ENCODE peak calls at places on chromosomes 16 and 17, in four cellular contexts. H is lower leg skin, F is transverse colon, R is tibial nerve. I is an unnamed sample.
A peak's percentile ranks its signal among the peaks of the same experiment; 100 is the strongest.

GRCh38 chr17:43314582-43314981 is 80.8 kb upstream of the RNU2-1 start:
- DNase-seq in H (peak; percentile 67), F (no peak), R (no peak), I (no peak)

GRCh38 chr17:8741771-8742170 is 2.9 kb downstream of the CCDC42 start:
- DNase-seq in H (no peak), F (no peak), R (no peak), I (no peak)

GRCh38 chr16:78259883-78260282 is 160.4 kb downstream of the WWOX start:
- DNase-seq in H (no peak), F (no peak), R (no peak), I (no peak)

GRCh38 chr16:89071686-89072182 is 21.9 kb upstream of the ACSF3 start:
- DNase-seq in H (no peak), F (peak; percentile 51), R (no peak), I (no peak)

GRCh38 chr16:58418601-58419000 is 26.3 kb downstream of the GINS3 start:
- DNase-seq in H (no peak), F (no peak), R (no peak), I (peak; percentile 54)

GRCh38 chr16:11034005-11034404 is 89.6 kb downstream of the CLEC16A start:
- DNase-seq in H (peak; percentile 83), F (no peak), R (no peak), I (no peak)

GRCh38 chr17:56521439-56522141 is 71.9 kb upstream of the NOG start:
- DNase-seq in H (no peak), F (no peak), R (no peak), I (no peak)

GRCh38 chr16:75385507-75386152 is 47.7 kb downstream of the CFDP1 start:
- DNase-seq in H (no peak), F (no peak), R (no peak), I (no peak)

GRCh38 chr16:2175454-2175853 is 19.9 kb downstream of the TRAF7 start:
- DNase-seq in H (no peak), F (no peak), R (no peak), I (no peak)

GRCh38 chr17:2388020-2388704 is 12.7 kb downstream of the MNT start:
- DNase-seq in H (no peak), F (no peak), R (no peak), I (no peak)

GRCh38 chr17:46972346-46972745 is 6.7 kb downstream of the RPRML start:
- DNase-seq in H (peak; percentile 88), F (peak; percentile 35), R (no peak), I (no peak)

GRCh38 chr17:38925263-38925995 is at the start of gene LASP1NB:
- DNase-seq in H (peak; percentile 78), F (no peak), R (no peak), I (no peak)

GRCh38 chr17:79944251-79944812 is 91.3 kb downstream of the TBC1D16 start:
- DNase-seq in H (peak; percentile 70), F (no peak), R (no peak), I (no peak)

GRCh38 chr16:4945560-4946502 is 8.9 kb upstream of the PPL start:
- DNase-seq in H (peak; percentile 96), F (no peak), R (peak; percentile 40), I (peak; percentile 77)

GRCh38 chr17:17043668-17044226 is 1.5 kb downstream of the MPRIP start:
- DNase-seq in H (peak; percentile 86), F (no peak), R (no peak), I (peak; percentile 65)

GRCh38 chr17:27845264-27846041 is 45.1 kb upstream of the NOS2 start:
- DNase-seq in H (no peak), F (peak; percentile 62), R (no peak), I (no peak)

GRCh38 chr17:75832164-75832651 is 12.0 kb downstream of the UNC13D start:
- DNase-seq in H (no peak), F (peak; percentile 57), R (peak; percentile 23), I (peak; percentile 96)

GRCh38 chr16:3495166-3495565 is at the start of gene C16orf90:
- DNase-seq in H (no peak), F (no peak), R (no peak), I (no peak)

GRCh38 chr17:50064253-50064991 is 8.5 kb downstream of the ITGA3 start:
- DNase-seq in H (peak; percentile 94), F (peak; percentile 41), R (no peak), I (peak; percentile 88)

GRCh38 chr17:39237586-39237985 is 11.8 kb upstream of the STAC2 start:
- DNase-seq in H (no peak), F (no peak), R (no peak), I (no peak)

GRCh38 chr16:17392857-17393421 is 77.8 kb downstream of the XYLT1 start:
- DNase-seq in H (no peak), F (no peak), R (no peak), I (no peak)

GRCh38 chr16:66563574-66564334 is 2.5 kb upstream of the CMTM1 start:
- DNase-seq in H (no peak), F (no peak), R (no peak), I (no peak)

GRCh38 chr17:76843703-76844484 is 24.3 kb upstream of the MGAT5B start:
- DNase-seq in H (no peak), F (no peak), R (no peak), I (peak; percentile 61)

GRCh38 chr17:8647202-8647601 is 16.7 kb upstream of the MYH10 start:
- DNase-seq in H (no peak), F (no peak), R (no peak), I (no peak)

GRCh38 chr16:1557576-1557975 is 24.1 kb downstream of the TMEM204 start:
- DNase-seq in H (no peak), F (no peak), R (no peak), I (no peak)

GRCh38 chr17:49741009-49741691 is 22.8 kb downstream of the FAM117A start:
- DNase-seq in H (no peak), F (no peak), R (no peak), I (no peak)

GRCh38 chr16:4133897-4134372 is 17.7 kb upstream of the ADCY9 start:
- DNase-seq in H (no peak), F (no peak), R (no peak), I (no peak)

GRCh38 chr16:16109453-16110110 is 113.7 kb downstream of the ABCC6 start:
- DNase-seq in H (no peak), F (no peak), R (no peak), I (no peak)

GRCh38 chr17:8419305-8419704 is 16.4 kb upstream of the NDEL1 start:
- DNase-seq in H (no peak), F (no peak), R (no peak), I (no peak)

DNA sequence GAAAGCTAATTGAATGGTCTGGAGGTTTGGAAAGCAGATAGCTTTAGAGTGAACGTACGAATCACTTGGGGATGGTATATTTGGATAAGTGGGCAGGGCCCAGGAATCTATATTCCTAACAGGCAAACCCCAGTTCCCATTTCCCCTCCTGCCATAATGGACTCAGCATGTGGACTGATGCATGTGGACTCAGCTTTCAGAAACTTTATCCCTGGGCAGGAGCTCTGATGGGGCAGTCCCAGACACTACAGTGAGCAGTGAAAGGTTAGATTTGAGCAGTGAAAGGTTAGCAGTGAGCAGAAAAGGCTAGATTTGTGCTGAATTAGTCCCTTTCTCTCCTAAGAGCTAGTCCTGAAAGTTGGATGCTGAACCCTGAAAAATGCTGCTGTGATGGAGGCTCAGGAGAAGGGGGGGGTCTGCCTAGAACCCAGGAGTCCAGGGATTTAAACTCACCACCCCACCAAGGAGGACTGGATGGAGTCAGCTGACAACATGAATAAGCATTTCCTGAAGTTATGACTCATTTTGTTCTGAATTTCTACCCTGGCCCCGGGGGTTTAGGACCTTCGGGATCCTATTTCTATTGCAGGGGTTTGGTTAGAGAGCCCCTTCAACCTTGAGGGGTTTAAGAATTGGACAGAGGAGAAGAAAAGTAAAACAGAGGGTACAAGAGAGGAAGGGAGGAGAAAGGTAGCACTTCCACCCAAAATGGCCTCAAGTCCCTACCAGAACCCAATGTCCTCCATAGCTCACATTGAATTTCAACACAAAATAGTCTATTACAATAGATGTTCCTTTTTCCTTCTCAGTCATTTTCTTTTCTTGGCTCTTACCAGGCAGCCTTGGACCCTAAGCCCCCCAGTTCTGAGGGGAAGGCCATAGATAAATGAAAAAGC is 10.3 kb upstream of the FZD2 start:
- DNase-seq in H (no peak), F (no peak), R (no peak), I (peak; percentile 71)
- TF ChIP-seq POLR2A in H (no peak), F (no peak), R (no peak), I (no peak)

DNA sequence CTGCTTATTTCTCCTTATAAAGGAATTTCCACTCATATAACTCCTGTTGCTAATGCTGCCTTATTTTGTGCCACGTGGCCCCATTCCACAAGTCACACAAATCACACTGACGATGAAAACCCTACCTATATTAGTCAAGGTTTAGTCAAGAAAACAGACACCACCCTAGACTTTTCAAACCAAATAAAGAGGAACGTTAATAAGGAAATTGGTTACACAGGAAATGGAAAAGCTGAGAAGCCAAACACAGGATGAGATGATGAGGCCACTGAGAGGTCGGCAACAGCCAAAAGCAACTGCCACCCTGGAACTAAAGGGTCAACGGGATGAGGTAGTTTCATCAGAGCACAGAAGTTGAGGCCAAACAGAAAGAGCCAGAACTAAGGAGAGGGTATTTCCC is 47.3 kb upstream of the ALOX12 start:
- DNase-seq in H (no peak), F (no peak), R (no peak), I (no peak)
- TF ChIP-seq POLR2A in H (no peak), F (no peak), R (no peak), I (no peak)

DNA sequence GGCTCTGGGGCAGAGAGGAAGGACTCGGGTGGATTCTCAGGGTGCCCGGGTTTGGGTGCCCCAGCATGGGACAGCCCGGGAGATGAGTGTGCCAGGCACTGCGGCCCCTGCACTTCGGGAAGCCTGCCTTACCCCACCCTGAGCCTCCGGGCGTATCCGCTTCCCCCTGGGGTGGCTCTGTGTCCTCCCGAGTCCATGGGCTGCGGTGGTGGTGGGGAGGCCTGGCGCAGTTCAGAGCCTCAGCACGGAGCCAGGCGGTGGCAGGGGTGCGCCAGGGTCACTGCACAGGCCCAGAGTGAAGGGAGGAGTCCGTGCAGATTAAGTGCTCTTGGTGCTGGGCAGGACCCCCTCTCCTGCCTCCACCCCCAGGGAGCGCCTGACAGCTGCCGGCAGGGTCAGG is 20.7 kb downstream of the MYBBP1A start:
- DNase-seq in H (no peak), F (no peak), R (no peak), I (no peak)
- TF ChIP-seq POLR2A in H (no peak), F (no peak), R (no peak), I (no peak)

GRCh38 chr17:82297804-82298537 is 19.4 kb downstream of the CD7 start:
- DNase-seq in H (peak; percentile 98), F (peak; percentile 92), R (peak; percentile 71), I (peak; percentile 93)
- TF ChIP-seq POLR2A in H (no peak), F (peak; percentile 80), R (no peak), I (peak; percentile 54)

GRCh38 chr17:44688200-44688599 is 1.4 kb downstream of the CCDC43 start:
- DNase-seq in H (no peak), F (no peak), R (no peak), I (no peak)

GRCh38 chr17:44693609-44694008 is 4.0 kb upstream of the CCDC43 start:
- DNase-seq in H (no peak), F (no peak), R (no peak), I (no peak)

GRCh38 chr17:44687752-44688151 is 1.8 kb downstream of the CCDC43 start:
- DNase-seq in H (no peak), F (no peak), R (no peak), I (no peak)

GRCh38 chr17:44688675-44689491 is 693 bp downstream of the CCDC43 start:
- DNase-seq in H (no peak), F (no peak), R (no peak), I (no peak)

GRCh38 chr17:44689492-44690217 is at the start of gene CCDC43:
- DNase-seq in H (peak; percentile 97), F (peak; percentile 92), R (peak; percentile 63), I (peak; percentile 83)
- TF ChIP-seq POLR2A in H (no peak), F (peak; percentile 60), R (peak; percentile 18), I (no peak)